ENCODE peak calls at places on chromosomes 6 and 20, in seven cellular contexts. J is activated CD4-positive, CD25-positive, alpha-beta regulatory T cell; R is H7; H is kidney tubule cell; L is effector CD4-positive, alpha-beta T cell; T is naive thymus-derived CD8-positive, alpha-beta T cell; B is colonic mucosa. Z is an unnamed sample.

GRCh38 chr6:168916576-168917207 is 337.0 kb downstream of the THBS2 start:
- DNase-seq in J (no peak), R (no peak), H (no peak), L (no peak), T (no peak), B (no peak), Z (no peak)

GRCh38 chr20:11350126-11351005 is 567.3 kb upstream of the BTBD3 start:
- DNase-seq in J (no peak), R (no peak), H (no peak), L (no peak), T (no peak), B (peak), Z (no peak)

GRCh38 chr6:169292340-169293124 is 38.9 kb upstream of the THBS2 start:
- DNase-seq in J (no peak), R (no peak), H (peak), L (no peak), T (no peak), B (no peak), Z (no peak)

GRCh38 chr6:166156942-166157341 is 10.7 kb downstream of the TBXT start:
- DNase-seq in J (no peak), R (peak), H (no peak), L (no peak), T (no peak), B (no peak), Z (no peak)

GRCh38 chr6:149216459-149216858 is 101.1 kb upstream of the TAB2 start:
- DNase-seq in J (no peak), R (no peak), H (no peak), L (no peak), T (no peak), B (no peak), Z (peak)

GRCh38 chr6:149128489-149129145 is 188.9 kb upstream of the TAB2 start:
- DNase-seq in J (no peak), R (no peak), H (no peak), L (no peak), T (peak), B (no peak), Z (no peak)

GRCh38 chr6:40959781-40960327 is 79.2 kb downstream of the UNC5CL start:
- DNase-seq in J (no peak), R (no peak), H (no peak), L (no peak), T (no peak), B (no peak), Z (no peak)

GRCh38 chr6:84197708-84198107 is 29.7 kb downstream of the CEP162 start:
- DNase-seq in J (no peak), R (no peak), H (no peak), L (no peak), T (no peak), B (no peak), Z (no peak)

GRCh38 chr6:123030292-123030691 is 34.3 kb downstream of the CLVS2 start:
- DNase-seq in J (no peak), R (no peak), H (no peak), L (no peak), T (no peak), B (no peak), Z (no peak)

GRCh38 chr6:156262014-156262413 is 515.2 kb upstream of the ARID1B start:
- DNase-seq in J (no peak), R (no peak), H (peak), L (no peak), T (no peak), B (no peak), Z (no peak)

GRCh38 chr6:36109092-36109491 is 21.2 kb upstream of the MAPK13 start:
- DNase-seq in J (no peak), R (no peak), H (no peak), L (peak), T (no peak), B (no peak), Z (no peak)

GRCh38 chr6:3281669-3282460 is 23.1 kb downstream of the PSMG4 start:
- DNase-seq in J (no peak), R (peak), H (peak), L (no peak), T (no peak), B (no peak), Z (peak)

GRCh38 chr20:34579936-34580587 is 21.5 kb downstream of the MAP1LC3A start:
- DNase-seq in J (no peak), R (no peak), H (peak), L (no peak), T (no peak), B (peak), Z (no peak)

GRCh38 chr6:139161817-139162284 is 27.0 kb downstream of the HECA start:
- DNase-seq in J (no peak), R (no peak), H (peak), L (peak), T (peak), B (no peak), Z (no peak)

GRCh38 chr6:130696806-130697205 is 130.4 kb upstream of the SMLR1 start:
- DNase-seq in J (no peak), R (no peak), H (no peak), L (no peak), T (no peak), B (no peak), Z (no peak)

GRCh38 chr20:20010639-20011500 is 6.3 kb upstream of the NAA20 start:
- DNase-seq in J (no peak), R (no peak), H (no peak), L (no peak), T (no peak), B (no peak), Z (no peak)

GRCh38 chr6:145963216-145964068 is 716 bp downstream of the SHPRH start:
- DNase-seq in J (peak), R (no peak), H (peak), L (peak), T (peak), B (peak), Z (no peak)

GRCh38 chr6:100881707-100882040 is 545 bp upstream of the ASCC3 start:
- DNase-seq in J (no peak), R (no peak), H (no peak), L (no peak), T (no peak), B (no peak), Z (peak)

GRCh38 chr20:31516166-31516565 is 1.9 kb downstream of the HM13 start:
- DNase-seq in J (no peak), R (no peak), H (peak), L (no peak), T (no peak), B (no peak), Z (no peak)

GRCh38 chr20:51747182-51747911 is 20.8 kb downstream of the ATP9A start:
- DNase-seq in J (no peak), R (no peak), H (no peak), L (no peak), T (no peak), B (no peak), Z (no peak)

GRCh38 chr6:41966214-41966920 is 24.8 kb upstream of the CCND3 start:
- DNase-seq in J (no peak), R (no peak), H (peak), L (no peak), T (no peak), B (no peak), Z (peak)

GRCh38 chr6:152474341-152474740 is 162.8 kb downstream of the SYNE1 start:
- DNase-seq in J (no peak), R (no peak), H (peak), L (no peak), T (no peak), B (no peak), Z (no peak)

GRCh38 chr6:89032599-89032998 is 48.0 kb upstream of the PNRC1 start:
- DNase-seq in J (no peak), R (no peak), H (no peak), L (no peak), T (no peak), B (no peak), Z (no peak)

GRCh38 chr20:13784271-13784892 is 337 bp downstream of the ESF1 start:
- DNase-seq in J (no peak), R (no peak), H (no peak), L (no peak), T (peak), B (no peak), Z (no peak)

GRCh38 chr20:45368221-45368980 is 5.4 kb downstream of the SYS1 start:
- DNase-seq in J (no peak), R (no peak), H (peak), L (peak), T (peak), B (no peak), Z (no peak)

GRCh38 chr20:24684421-24684871 is 215.0 kb downstream of the SYNDIG1 start:
- DNase-seq in J (no peak), R (no peak), H (no peak), L (no peak), T (no peak), B (no peak), Z (no peak)

GRCh38 chr20:21513881-21514540 is at the start of gene NKX2-2:
- DNase-seq in J (no peak), R (peak), H (no peak), L (no peak), T (no peak), B (no peak), Z (peak)

GRCh38 chr6:135066806-135067205 is 12.2 kb upstream of the HBS1L start:
- DNase-seq in J (no peak), R (no peak), H (no peak), L (no peak), T (no peak), B (no peak), Z (no peak)

GRCh38 chr20:15528386-15529111 is 1044.7 kb downstream of the KIF16B start:
- DNase-seq in J (no peak), R (no peak), H (no peak), L (no peak), T (no peak), B (no peak), Z (no peak)

GRCh38 chr6:132937466-132937906 is 123.1 kb downstream of the RPS12 start:
- DNase-seq in J (no peak), R (peak), H (peak), L (no peak), T (no peak), B (peak), Z (peak)

GRCh38 chr6:13916230-13916944 is 8.4 kb upstream of the RNF182 start:
- DNase-seq in J (no peak), R (no peak), H (peak), L (no peak), T (no peak), B (no peak), Z (no peak)